ENCODE peak calls at places on chromosomes 4 and X, in six cellular contexts. P, K, O, B, Z and T are unnamed samples.

GRCh38 chr4:18937746-18938145 is 916.2 kb upstream of the LCORL start:
- DNase-seq in P (no peak), O (no peak), K (no peak), Z (no peak), B (no peak), T (no peak)

GRCh38 chr4:2390780-2391490 is 27.5 kb downstream of the ZFYVE28 start:
- DNase-seq in P (no peak), O (no peak), B (no peak), Z (no peak), K (no peak), T (no peak)

GRCh38 chrX:148865237-148865636 is 364.8 kb downstream of the AFF2 start:
- DNase-seq in Z (no peak), P (no peak), B (no peak), K (no peak), O (no peak), T (no peak)

GRCh38 chr4:72966652-72967051 is 102.9 kb downstream of the COX18 start:
- DNase-seq in K (no peak), P (no peak), O (no peak), B (no peak), Z (no peak), T (no peak)

GRCh38 chr4:140330311-140330900 is 43.0 kb upstream of the SCOC start:
- DNase-seq in P (no peak), B (peak; percentile 18), K (no peak), O (peak; percentile 23), Z (no peak), T (no peak)

GRCh38 chr4:153792007-153792892 is 3.4 kb upstream of the SFRP2 start:
- DNase-seq in B (no peak), K (no peak), Z (peak; percentile 85), O (peak; percentile 31), P (no peak), T (no peak)

GRCh38 chr4:152896819-152897218 is 39.3 kb upstream of the FHDC1 start:
- DNase-seq in B (no peak), P (no peak), O (no peak), K (no peak), Z (no peak), T (no peak)

GRCh38 chrX:134685662-134686061 is 27.4 kb upstream of the PLAC1 start:
- DNase-seq in B (no peak), Z (no peak), K (no peak), O (no peak), P (no peak), T (no peak)

GRCh38 chrX:134948333-134949241 is 42.2 kb upstream of the SMIM10 start:
- DNase-seq in K (no peak), B (peak; percentile 88), P (no peak), Z (no peak), O (no peak), T (no peak)

GRCh38 chr4:687048-687974 is 1.6 kb downstream of the SLC49A3 start:
- DNase-seq in B (peak; percentile 90), O (peak; percentile 91), K (no peak), P (no peak), Z (no peak), T (no peak)
- TF ChIP-seq POLR2A in B (no peak), O (peak; percentile 79), K (peak; percentile 15), P (no peak), Z (no peak), T (no peak)

GRCh38 chrX:53882331-53882730 is 161.9 kb downstream of the PHF8 start:
- DNase-seq in O (no peak), B (peak; percentile 86), K (no peak), Z (no peak), P (no peak), T (no peak)
- TF ChIP-seq TAF1 in O (no peak), B (no peak), K (no peak), Z (no peak), P (no peak), T (no peak)

DNA sequence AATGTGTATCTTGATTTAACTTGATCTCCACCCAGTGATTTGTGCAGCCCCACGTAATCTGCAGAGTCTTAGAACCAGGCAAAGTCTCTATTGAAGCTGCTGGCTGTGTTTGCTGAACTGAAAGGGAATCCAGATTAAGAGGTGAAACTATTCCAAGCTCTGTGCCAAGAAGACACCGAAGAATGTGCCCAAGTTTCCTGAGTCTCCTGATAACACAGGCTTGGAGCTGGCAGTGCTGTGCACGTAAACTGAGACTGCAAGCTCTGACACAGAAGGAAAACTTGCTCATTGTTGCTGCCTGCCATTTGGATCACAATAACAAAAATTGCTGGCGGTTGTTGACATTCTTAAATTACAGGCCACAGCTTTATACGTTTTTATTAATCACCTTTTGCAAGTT is 60.2 kb upstream of the VCX3B start:
- DNase-seq in O (no peak), K (no peak), P (no peak), Z (no peak), B (no peak), T (no peak)
- TF ChIP-seq POLR2AphosphoS5 in O (no peak), K (no peak), P (no peak), Z (no peak), B (no peak), T (no peak)

DNA sequence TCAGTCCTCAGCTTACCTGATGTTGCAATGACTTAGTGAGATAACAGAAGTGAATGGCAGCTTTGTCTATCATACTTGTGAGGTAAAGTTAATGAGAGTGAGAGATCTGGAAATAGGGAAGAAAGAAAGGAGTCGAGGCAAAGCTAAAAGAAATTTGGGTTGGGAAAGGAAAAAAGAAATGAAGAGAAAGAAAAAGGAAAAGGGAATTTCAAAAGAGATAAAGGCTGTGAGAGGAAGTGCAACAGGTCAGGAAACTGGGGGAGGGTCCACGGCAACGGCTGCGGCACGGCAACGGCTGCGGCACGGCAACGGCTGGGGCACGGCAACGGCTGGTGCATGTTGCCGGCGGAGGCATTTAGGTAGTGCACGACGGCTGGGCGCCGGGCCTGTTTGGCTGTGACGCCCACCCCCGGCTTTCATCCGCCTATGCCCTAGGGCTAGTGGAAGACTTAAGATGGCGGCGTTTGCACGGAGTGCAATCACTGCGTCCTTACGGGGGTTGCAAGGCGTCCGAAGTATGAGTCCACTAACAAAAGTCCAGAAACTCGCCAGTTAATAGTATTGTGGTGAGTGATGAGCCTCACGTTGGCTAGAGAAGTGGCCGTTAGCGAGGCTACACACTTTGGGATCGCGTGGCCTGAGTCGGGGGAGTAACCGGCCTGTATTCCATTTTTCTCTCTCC is 359.9 kb upstream of the ZCCHC13 start:
- DNase-seq in K (peak; percentile 64), Z (peak; percentile 63), B (peak; percentile 70), P (peak; percentile 58), O (peak; percentile 76), T (peak; percentile 78)
- TF ChIP-seq POLR2A in K (peak; percentile 95), Z (peak; percentile 74), B (peak; percentile 59), P (peak; percentile 89), O (peak; percentile 88), T (peak; percentile 94)

GRCh38 chrX:10398271-10398670 is 222.1 kb downstream of the MID1 start:
- DNase-seq in O (no peak), Z (no peak), B (no peak), K (no peak), P (no peak), T (no peak)
- TF ChIP-seq TAF1 in O (no peak), Z (no peak), B (no peak), K (no peak), P (no peak), T (no peak)

GRCh38 chr4:184267673-184268573 is 50.2 kb upstream of the ENPP6 start:
- DNase-seq in P (no peak), K (peak; percentile 99), Z (no peak), O (peak; percentile 53), B (peak; percentile 43), T (no peak)
- TF ChIP-seq POLR2AphosphoS5 in P (peak; percentile 86), K (peak; percentile 83), Z (no peak), O (no peak), B (no peak), T (peak; percentile 53)

DNA sequence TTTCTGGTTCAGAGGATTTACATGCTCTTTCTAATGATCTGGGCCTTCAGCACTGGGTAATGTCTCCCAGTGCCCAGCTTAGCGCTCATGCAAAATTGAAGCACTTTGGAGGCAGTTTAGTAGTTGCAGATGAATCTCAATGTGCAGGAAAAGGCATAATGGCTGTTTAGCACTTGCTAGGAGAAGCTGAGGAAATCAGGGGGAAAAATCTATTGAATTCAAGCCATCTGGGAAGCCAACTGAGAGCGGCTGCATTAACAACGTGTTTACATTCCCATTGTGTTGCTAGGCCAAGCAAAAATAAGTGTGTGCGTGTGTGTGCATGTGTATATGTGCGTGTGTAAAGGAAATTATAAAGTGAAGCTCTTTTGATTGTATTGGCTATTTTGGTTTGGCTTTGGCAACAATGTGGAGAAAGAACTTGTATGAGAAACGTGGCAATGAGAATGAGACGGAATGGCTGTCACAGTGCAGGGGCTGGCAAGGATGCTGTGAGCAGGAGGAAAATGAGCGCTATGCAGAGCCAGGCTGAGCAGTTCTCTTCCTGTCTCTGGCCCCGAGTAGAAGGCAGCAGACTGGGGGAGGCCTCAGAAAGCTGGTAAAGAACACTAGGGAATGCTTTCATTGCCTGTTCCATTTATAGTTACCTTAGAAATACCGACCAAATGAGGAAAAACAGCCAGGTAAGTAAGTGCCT is 231.5 kb downstream of the UNC5C start:
- DNase-seq in Z (no peak), K (no peak), P (no peak), B (no peak), O (no peak), T (no peak)
- TF ChIP-seq POLR2A in Z (no peak), K (no peak), P (no peak), B (no peak), O (no peak), T (no peak)

GRCh38 chr4:147583876-147584275 is 33.3 kb upstream of the TMEM184C start:
- DNase-seq in B (no peak), P (no peak), K (no peak), Z (no peak), O (no peak), T (no peak)

GRCh38 chr4:147581601-147582350 is 35.4 kb upstream of the TMEM184C start:
- DNase-seq in B (no peak), O (no peak), P (no peak), K (no peak), Z (no peak), T (no peak)

GRCh38 chr4:147580396-147580795 is 36.8 kb upstream of the TMEM184C start:
- DNase-seq in Z (no peak), O (no peak), P (no peak), B (no peak), K (no peak), T (no peak)

GRCh38 chr4:147586032-147586431 is 31.2 kb upstream of the TMEM184C start:
- DNase-seq in P (no peak), K (no peak), O (no peak), B (no peak), Z (no peak), T (no peak)

DNA sequence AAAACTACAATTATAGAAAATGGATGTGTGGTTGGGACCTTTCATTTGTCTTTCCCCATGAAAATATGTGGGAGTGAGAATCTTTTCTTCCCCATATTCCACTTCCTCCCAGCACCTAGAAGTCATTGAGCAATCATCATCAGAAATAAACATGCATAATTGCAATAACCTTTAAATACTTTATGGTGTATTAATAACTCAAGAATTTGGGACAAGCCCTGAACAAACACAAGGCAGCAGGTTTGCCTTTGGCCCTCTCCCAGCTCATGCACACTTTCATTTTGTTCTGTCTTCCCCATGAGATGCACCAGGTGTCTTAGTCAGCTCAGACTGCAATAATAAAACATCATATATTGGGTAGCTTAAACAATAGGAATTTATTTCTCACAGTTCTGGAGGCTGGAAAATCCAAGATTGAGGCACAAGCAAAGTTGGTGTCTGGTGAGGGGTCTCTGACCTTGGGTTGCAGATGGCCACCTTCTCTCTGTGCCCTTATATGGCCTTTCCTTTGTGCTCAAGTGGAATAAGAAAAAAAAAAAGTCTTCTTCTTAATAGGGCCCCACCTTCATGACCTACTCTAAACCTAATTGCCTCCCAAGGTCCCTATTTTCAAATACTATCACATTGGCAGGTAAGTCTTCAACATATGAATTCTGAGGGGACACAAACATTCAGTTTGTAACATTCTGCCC is 34.7 kb upstream of the TMEM184C start:
- DNase-seq in B (no peak), Z (no peak), O (no peak), K (no peak), P (no peak), T (no peak)
- TF ChIP-seq TAF1 in B (no peak), Z (no peak), O (no peak), K (no peak), P (no peak), T (no peak)